ENCODE peak calls at places on chromosomes 7 and 10, in eight cellular contexts. X is spleen; I is heart right ventricle; G is astrocyte; Q is body of pancreas; V is IMR-90; A is CD8-positive, alpha-beta memory T cell; J is MM.1S. T is an unnamed sample. For H3K4me1, the result is how much of the 10 kb centered on the place peaks cover.

GRCh38 chr7:114813597-114813996 is 108.3 kb upstream of the MDFIC start:
- DNase-seq in X (no peak), I (no peak), G (no peak), Q (no peak), V (no peak), A (no peak), J (no peak), T (no peak)

GRCh38 chr10:54800677-54801480 is at the start of gene PCDH15:
- DNase-seq in X (no peak), I (no peak), G (peak), Q (peak), V (no peak), A (no peak), J (peak), T (no peak)

GRCh38 chr7:141291541-141291940 is 217.7 kb downstream of the TMEM178B start:
- DNase-seq in X (no peak), I (no peak), G (no peak), Q (no peak), V (no peak), A (no peak), J (peak), T (no peak)

GRCh38 chr10:105733919-105734318 is 1092.8 kb downstream of the SORCS3 start:
- DNase-seq in X (no peak), I (no peak), G (no peak), Q (peak), V (no peak), A (no peak), J (no peak), T (no peak)

GRCh38 chr7:47479821-47480575 is 101.9 kb downstream of the TNS3 start:
- DNase-seq in X (no peak), I (no peak), G (no peak), Q (no peak), V (no peak), A (no peak), J (peak), T (peak)

GRCh38 chr7:35313575-35313974 is 59.7 kb upstream of the TBX20 start:
- DNase-seq in X (no peak), I (no peak), G (no peak), Q (no peak), V (no peak), A (no peak), J (no peak), T (no peak)

GRCh38 chr7:143263266-143264195 is at the start of gene GSTK1:
- DNase-seq in X (peak), I (peak), G (peak), Q (peak), V (peak), A (peak), J (peak), T (peak)

GRCh38 chr7:106057962-106058901 is 53.9 kb downstream of the SYPL1 start:
- DNase-seq in X (peak), I (no peak), G (no peak), Q (peak), V (no peak), A (no peak), J (no peak), T (peak)

GRCh38 chr7:124688991-124689390 is 76.6 kb downstream of the GPR37 start:
- DNase-seq in X (no peak), I (no peak), G (peak), Q (no peak), V (peak), A (no peak), J (no peak), T (no peak)

GRCh38 chr10:36178616-36179015 is 536.5 kb upstream of the FZD8 start:
- DNase-seq in X (no peak), I (no peak), G (no peak), Q (no peak), V (no peak), A (no peak), J (no peak), T (no peak)

GRCh38 chr10:86160890-86161585 is 205.6 kb downstream of the GRID1 start:
- DNase-seq in X (peak), I (no peak), G (no peak), Q (no peak), V (no peak), A (no peak), J (no peak), T (no peak)

DNA sequence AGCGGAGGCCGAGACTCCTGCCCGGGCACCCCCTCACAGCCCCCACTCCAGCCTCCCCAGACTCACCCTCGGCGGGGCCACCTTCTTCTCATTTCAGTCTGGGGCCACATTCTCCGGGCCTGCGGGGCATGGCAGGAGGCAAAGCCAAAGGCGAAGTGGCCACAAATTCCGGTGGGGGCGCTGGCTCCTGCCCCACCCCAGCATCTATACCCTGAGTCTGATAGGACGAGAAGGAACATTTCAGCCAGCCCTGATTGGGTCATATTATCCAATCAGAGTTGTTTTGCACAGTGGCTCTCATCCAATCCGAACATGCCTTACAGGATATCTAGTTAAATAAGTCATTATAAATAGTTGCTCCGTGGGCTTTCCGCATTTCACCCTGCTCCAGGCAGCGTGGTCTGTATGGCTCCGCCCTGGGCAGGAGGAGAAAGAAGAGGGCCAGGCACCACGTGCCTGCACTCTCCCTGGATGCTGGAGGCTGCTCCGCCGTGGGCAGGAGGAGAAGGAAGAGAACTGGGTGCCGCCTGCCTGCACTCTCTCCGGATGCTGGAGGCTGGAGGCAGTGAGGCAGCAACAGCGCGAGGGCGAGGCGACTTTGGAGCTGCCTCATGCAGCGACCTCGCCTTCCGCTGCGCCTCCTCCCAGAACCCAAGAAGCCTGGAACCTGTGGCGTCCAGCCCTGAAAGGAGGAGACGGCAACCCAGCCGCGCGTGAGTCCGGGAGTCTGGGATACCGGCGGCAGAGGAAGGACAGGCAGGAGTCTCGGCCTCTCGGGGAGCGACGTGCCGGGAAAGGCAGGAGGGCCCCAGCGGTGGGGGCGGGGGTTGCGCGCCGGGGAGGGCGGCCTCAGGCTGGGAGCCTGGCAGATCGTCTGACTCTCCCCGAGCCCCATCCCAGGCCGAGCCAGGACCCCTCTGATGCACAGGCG is 162.9 kb downstream of the ZNF33B start:
- DNase-seq in X (peak), I (peak), G (no peak), Q (peak), V (peak), A (no peak), J (no peak), T (no peak)
- H3K4me3 ChIP-seq in X (peak), I (peak), G (peak), Q (no peak), V (peak), A (no peak), J (no peak), T (peak)

DNA sequence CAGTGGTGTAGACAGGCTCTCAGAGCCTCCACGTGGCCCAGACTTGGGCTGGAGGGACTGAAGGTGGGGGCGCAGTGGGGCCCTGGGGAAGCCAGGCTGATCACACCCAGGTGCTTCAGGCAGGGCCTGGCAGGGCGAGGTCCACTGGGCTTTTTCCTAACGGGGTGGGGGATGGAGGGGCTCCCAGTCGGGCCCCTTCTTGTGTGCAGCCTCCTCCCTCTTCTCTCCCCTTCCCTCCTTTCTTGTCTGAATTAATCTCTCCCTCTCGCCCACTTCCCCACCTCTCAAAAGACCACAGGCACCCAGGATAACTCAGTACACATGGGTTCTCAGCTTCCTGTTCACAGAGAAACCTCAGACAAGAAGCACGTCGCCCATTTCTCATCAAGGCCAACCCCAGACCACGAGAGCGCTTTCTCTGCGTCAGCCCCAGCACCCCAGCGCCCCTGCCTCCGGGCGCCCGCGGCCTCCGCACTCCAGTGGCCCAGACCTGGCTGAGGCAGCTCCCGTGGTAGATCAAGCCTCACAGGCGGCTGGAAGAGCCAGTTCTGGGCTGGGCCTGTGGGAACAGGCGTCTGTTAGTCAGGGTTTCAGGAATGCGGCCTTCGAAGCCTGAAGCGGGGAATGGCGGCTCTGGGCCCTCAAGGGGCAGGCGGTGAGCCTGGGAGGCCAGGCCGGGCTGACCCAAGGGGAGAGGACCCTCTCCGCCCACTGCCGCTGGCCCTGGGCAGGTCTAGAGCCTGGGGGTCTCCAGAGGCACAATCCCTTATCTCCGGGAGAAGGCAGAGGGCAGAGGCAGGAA is 50.6 kb downstream of the PWWP2B start:
- DNase-seq in X (peak), I (no peak), G (peak), Q (peak), V (peak), A (peak), J (no peak), T (peak)
- H3K4me1 ChIP-seq in X (half or more), I (under half), G (under half), Q (under half), V (under half), A (half or more), J (under half), T (under half)

GRCh38 chr10:475709-476457 is 213.6 kb downstream of the DIP2C start:
- DNase-seq in X (no peak), I (no peak), G (no peak), Q (no peak), V (no peak), A (no peak), J (no peak), T (no peak)

GRCh38 chr10:474406-474805 is 215.1 kb downstream of the DIP2C start:
- DNase-seq in X (no peak), I (no peak), G (no peak), Q (no peak), V (no peak), A (no peak), J (no peak), T (no peak)

GRCh38 chr10:474946-475345 is 214.5 kb downstream of the DIP2C start:
- DNase-seq in X (no peak), I (no peak), G (no peak), Q (no peak), V (no peak), A (no peak), J (no peak), T (no peak)

GRCh38 chr10:477620-478019 is 211.8 kb downstream of the DIP2C start:
- DNase-seq in X (no peak), I (no peak), G (no peak), Q (no peak), V (no peak), A (no peak), J (no peak), T (no peak)

GRCh38 chr10:476458-476780 is 213.0 kb downstream of the DIP2C start:
- DNase-seq in X (no peak), I (no peak), G (no peak), Q (no peak), V (no peak), A (no peak), J (no peak), T (no peak)
- H3K27ac ChIP-seq in X (no peak), I (no peak), G (no peak), Q (no peak), V (no peak), A (no peak), J (no peak), T (no peak)

DNA sequence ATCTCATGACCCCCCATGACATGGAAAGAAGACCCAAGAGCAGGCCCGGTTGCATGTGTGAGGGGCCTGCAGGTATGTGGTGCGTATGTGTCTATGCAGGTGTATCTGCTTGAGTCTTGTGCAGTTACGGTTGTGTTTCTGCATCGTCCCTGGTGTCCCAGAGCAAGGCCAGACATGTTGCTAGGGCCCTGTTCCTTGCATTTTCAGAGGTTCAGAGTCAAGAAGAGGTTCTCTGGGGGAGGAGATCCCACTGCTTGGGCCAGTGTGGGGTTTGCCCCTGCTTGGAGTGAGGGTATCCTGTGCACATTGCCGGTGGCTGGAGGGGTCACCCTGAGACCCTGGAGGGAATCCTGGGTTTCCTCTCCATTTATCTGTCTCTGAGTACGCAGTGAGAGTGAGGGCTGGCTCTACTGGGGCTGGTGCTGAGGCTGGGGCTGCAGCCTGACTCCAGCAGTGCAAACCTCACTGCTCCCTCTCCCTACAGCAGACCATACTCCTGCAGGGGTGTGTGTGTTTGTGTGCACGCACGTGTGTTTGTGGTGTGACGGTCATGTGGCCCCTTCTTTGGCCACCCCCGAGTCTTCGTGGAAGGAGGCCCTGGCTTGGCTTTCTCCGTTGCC is 4.1 kb downstream of the TRIM8 start:
- DNase-seq in X (no peak), I (no peak), G (no peak), Q (no peak), V (no peak), A (no peak), J (no peak), T (peak)
- H3K4me3 ChIP-seq in X (peak), I (peak), G (peak), Q (no peak), V (peak), A (peak), J (no peak), T (no peak)

GRCh38 chr10:110751845-110752244 is 107.7 kb downstream of the RBM20 start:
- DNase-seq in X (no peak), I (no peak), G (no peak), Q (no peak), V (no peak), A (no peak), J (no peak), T (no peak)

GRCh38 chr10:110748970-110749369 is 104.8 kb downstream of the RBM20 start:
- DNase-seq in X (no peak), I (no peak), G (no peak), Q (no peak), V (no peak), A (no peak), J (no peak), T (no peak)

GRCh38 chr10:110747609-110748464 is 103.7 kb downstream of the RBM20 start:
- DNase-seq in X (no peak), I (no peak), G (peak), Q (no peak), V (no peak), A (no peak), J (no peak), T (no peak)

GRCh38 chr10:110753462-110753861 is 109.3 kb downstream of the RBM20 start:
- DNase-seq in X (no peak), I (no peak), G (no peak), Q (no peak), V (no peak), A (no peak), J (no peak), T (no peak)

DNA sequence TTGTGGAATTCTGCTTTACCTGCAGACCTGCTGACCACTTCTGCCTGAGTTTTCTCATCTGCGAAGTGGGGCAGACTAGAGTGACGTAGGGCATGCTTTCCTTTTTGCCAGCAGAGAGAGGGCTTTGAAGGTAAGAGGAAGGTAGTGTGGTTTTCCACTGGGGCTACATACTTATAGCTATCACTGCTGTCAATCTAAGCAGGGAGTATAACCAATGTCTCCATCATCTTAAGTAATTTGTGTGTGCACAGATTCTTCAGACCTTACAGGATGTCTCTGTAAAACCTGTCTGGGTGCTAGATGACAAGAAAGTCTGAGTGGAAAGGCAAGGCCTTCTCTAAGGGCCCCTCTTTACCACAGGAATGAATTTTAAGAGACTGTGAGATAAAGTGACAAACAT is 106.8 kb downstream of the RBM20 start:
- DNase-seq in X (no peak), I (no peak), G (no peak), Q (no peak), V (no peak), A (no peak), J (no peak), T (no peak)
- H3K4me1 ChIP-seq in X (under half), I (half or more), G (under half), Q (under half), V (under half), A (under half), J (under half), T (under half)

GRCh38 chr7:55048221-55048859 is 29.5 kb downstream of the EGFR start:
- DNase-seq in X (no peak), I (no peak), G (no peak), Q (peak), V (no peak), A (no peak), J (no peak), T (no peak)
- H3K27ac ChIP-seq in X (no peak), I (no peak), G (no peak), Q (no peak), V (no peak), A (no peak), J (no peak), T (peak)

DNA sequence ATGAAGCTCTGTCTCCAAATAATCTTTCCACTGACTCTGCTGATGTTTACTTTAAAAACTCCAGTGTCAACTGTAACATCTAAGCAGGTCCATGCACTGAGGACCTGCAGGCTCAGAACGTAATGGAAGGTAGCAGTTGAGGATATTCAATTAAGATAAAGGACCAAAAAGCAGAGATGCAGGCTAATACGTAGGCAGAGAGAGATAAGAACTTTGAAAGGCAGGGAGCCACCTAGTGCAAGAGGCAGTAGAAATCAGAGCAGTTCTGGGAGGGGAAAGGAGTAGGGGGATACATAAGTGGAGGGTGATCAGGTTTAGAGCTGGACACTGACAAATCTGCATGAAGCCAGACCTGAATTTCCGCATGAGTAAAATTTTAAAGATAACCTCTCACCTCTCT is 114.5 kb upstream of the POM121L12 start:
- DNase-seq in X (no peak), I (no peak), G (no peak), Q (no peak), V (no peak), A (no peak), J (no peak), T (no peak)
- H3K4me3 ChIP-seq in X (no peak), I (no peak), G (no peak), Q (no peak), V (no peak), A (no peak), J (no peak), T (no peak)